ENCODE peak calls at places on chromosome 15, in eight cellular contexts. W is esophagus muscularis mucosa, Z is uterus, U is body of pancreas, S is fibroblast of pulmonary artery, T is fibroblast of the aortic adventitia, B is dorsolateral prefrontal cortex, K is Peyer's patch. D is an unnamed sample.
A peak's percentile ranks its signal among the peaks of the same experiment; 100 is the strongest.

GRCh38 chr15:41939986-41940385 is 32.4 kb downstream of the EHD4 start:
- DNase-seq in W (no peak), Z (no peak), U (no peak), S (no peak), T (no peak), B (no peak), K (no peak), D (no peak)

GRCh38 chr15:77527164-77527778 is 105.4 kb downstream of the LINGO1 start:
- DNase-seq in W (no peak), Z (no peak), U (no peak), S (peak; percentile 55), T (peak; percentile 37), B (no peak), K (no peak), D (peak; percentile 50)

GRCh38 chr15:67512933-67513714 is 7.8 kb upstream of the C15orf61 start:
- DNase-seq in W (no peak), Z (no peak), U (no peak), S (no peak), T (no peak), B (no peak), K (no peak), D (no peak)

GRCh38 chr15:55695432-55695831 is 47.5 kb downstream of the PRTG start:
- DNase-seq in W (no peak), Z (no peak), U (no peak), S (no peak), T (no peak), B (no peak), K (no peak), D (no peak)

GRCh38 chr15:68434021-68434420 is 2.1 kb upstream of the ITGA11 start:
- DNase-seq in W (peak; percentile 47), Z (no peak), U (no peak), S (no peak), T (no peak), B (no peak), K (no peak), D (no peak)

GRCh38 chr15:72532991-72533601 is 59.0 kb downstream of the ARIH1 start:
- DNase-seq in W (no peak), Z (no peak), U (no peak), S (no peak), T (no peak), B (no peak), K (no peak), D (no peak)

GRCh38 chr15:92074646-92075045 is 221.1 kb downstream of the SLCO3A1 start:
- DNase-seq in W (no peak), Z (peak; percentile 36), U (peak; percentile 49), S (peak; percentile 65), T (peak; percentile 91), B (no peak), K (peak; percentile 17), D (peak; percentile 45)

GRCh38 chr15:50355612-50355905 is 561 bp upstream of the GABPB1 start:
- DNase-seq in W (no peak), Z (no peak), U (no peak), S (no peak), T (no peak), B (no peak), K (no peak), D (no peak)

GRCh38 chr15:57118013-57118799 is 199.8 kb downstream of the TCF12 start:
- DNase-seq in W (no peak), Z (no peak), U (no peak), S (peak; percentile 48), T (peak; percentile 25), B (no peak), K (no peak), D (peak; percentile 11)

GRCh38 chr15:92681141-92681622 is 25.6 kb upstream of the FAM174B start:
- DNase-seq in W (peak; percentile 90), Z (peak; percentile 73), U (no peak), S (peak; percentile 92), T (peak; percentile 74), B (no peak), K (no peak), D (peak; percentile 98)

DNA sequence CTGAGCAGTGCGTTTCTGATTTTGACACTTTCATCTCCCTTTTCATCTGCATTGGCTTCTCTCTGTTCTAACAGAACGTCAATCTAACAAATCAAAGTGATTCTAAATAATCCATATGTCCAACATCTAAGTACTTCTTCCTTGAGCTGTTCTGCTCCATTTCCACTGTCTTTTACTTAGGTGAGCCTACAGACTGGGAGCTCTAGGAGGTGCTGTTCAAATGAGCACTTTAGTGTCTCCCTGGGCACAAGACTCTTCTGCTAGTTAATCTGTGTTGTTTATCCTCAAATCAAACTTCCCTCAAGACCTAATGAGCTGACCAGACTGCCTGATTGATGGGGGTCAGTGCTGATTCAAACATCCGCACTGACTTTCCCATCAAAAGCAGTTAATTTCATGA is 408.1 kb downstream of the WDR72 start:
- DNase-seq in W (no peak), Z (no peak), U (no peak), S (no peak), T (no peak), B (no peak), K (no peak), D (no peak)
- TF ChIP-seq CTCF in W (no peak), Z (no peak), U (no peak), S (no peak), T (no peak), B (no peak), K (no peak), D (no peak)

GRCh38 chr15:96344706-96345559 is 14.4 kb downstream of the NR2F2 start:
- DNase-seq in W (no peak), Z (no peak), U (no peak), S (peak; percentile 32), T (no peak), B (no peak), K (no peak), D (no peak)
- H3K4me3 ChIP-seq in W (peak overlapping the region; percentile 78), Z (peak overlapping the region; percentile 84), U (no peak overlapping the region), S (peak overlapping the region; percentile 68), T (peak overlapping the region; percentile 67), B (no peak overlapping the region), K (no peak overlapping the region), D (peak overlapping the region; percentile 67)

DNA sequence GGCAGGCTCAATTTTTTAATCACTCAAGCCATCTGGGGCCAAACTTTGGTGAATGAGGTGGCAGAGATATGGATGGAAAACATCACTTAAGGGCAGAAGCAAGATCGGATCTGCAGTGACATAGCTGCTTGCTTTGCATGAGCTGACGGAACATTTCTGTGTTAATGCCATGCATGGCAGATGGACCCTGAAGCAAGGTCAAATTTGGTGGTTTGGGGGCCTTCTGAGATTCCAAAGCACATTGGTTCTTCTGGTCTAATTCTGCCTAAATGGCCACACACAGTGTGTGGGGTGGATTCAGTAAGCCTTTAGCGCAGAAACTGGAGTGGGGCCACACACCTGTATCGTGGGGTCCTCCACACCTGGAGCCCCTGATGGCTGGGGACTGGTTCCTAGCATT is 38.3 kb upstream of the BCL2L10 start:
- DNase-seq in W (no peak), Z (no peak), U (no peak), S (no peak), T (no peak), B (no peak), K (no peak), D (no peak)
- TF ChIP-seq CTCF in W (no peak), Z (no peak), U (no peak), S (no peak), T (no peak), B (no peak), K (no peak), D (no peak)

GRCh38 chr15:95210436-95210981 is 979.1 kb downstream of the MCTP2 start:
- DNase-seq in W (no peak), Z (no peak), U (no peak), S (no peak), T (no peak), B (no peak), K (no peak), D (no peak)

DNA sequence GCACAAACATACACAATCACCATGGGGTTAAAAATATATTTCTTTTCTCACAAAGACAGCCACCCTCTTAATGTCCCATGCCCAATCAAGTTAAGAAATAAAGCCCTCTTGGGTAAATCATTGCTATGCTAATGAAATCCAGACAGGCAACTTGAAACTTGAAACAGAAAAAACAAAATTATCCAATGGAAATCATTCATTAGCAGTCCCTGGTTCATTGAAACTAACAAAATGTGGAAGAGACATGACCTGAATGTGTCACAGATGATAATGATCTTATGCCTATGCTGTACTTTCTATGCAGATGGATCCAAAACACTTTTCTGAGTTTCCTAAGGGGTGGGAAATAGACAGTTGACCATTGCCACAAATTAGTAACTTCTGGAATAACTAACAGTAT is 983.7 kb downstream of the MCTP2 start:
- DNase-seq in W (no peak), Z (no peak), U (no peak), S (no peak), T (no peak), B (no peak), K (no peak), D (no peak)
- H3K4me3 ChIP-seq in W (no peak overlapping the region), Z (no peak overlapping the region), U (no peak overlapping the region), S (no peak overlapping the region), T (no peak overlapping the region), B (no peak overlapping the region), K (no peak overlapping the region), D (no peak overlapping the region)

GRCh38 chr15:89139613-89140499 is 51.6 kb downstream of the ABHD2 start:
- DNase-seq in W (no peak), Z (no peak), U (peak; percentile 43), S (peak; percentile 35), T (peak; percentile 65), B (peak; percentile 41), K (no peak), D (peak; percentile 45)
- TF ChIP-seq CTCF in W (no peak), Z (no peak), U (no peak), S (peak; percentile 37), T (peak; percentile 45), B (peak; percentile 61), K (no peak), D (peak; percentile 46)

DNA sequence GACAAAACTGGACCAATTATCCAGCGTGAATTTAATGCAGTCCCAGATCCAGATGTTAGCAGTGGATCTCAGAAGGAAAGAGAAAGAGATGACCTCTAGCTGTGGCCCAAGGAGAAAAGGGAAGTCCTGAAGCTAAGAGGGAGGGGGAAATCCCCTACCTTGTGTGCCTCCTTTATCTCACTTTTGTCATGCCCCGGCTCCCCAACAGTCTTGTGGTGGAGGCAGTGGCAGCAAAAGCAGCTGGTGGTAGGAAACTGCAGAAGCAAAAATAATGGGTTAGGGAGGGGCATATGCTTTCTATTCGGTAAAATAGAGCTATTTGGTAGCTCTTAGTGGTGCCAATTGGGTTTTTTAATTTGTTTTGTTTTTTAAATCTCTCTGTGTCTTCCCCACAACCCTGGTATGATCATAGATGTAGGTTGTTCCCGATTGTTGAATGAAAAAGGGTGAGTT is 56.5 kb downstream of the MCTP2 start:
- DNase-seq in W (no peak), Z (no peak), U (no peak), S (no peak), T (no peak), B (no peak), K (peak; percentile 81), D (no peak)
- H3K4me3 ChIP-seq in W (no peak overlapping the region), Z (no peak overlapping the region), U (no peak overlapping the region), S (no peak overlapping the region), T (no peak overlapping the region), B (no peak overlapping the region), K (no peak overlapping the region), D (no peak overlapping the region)

DNA sequence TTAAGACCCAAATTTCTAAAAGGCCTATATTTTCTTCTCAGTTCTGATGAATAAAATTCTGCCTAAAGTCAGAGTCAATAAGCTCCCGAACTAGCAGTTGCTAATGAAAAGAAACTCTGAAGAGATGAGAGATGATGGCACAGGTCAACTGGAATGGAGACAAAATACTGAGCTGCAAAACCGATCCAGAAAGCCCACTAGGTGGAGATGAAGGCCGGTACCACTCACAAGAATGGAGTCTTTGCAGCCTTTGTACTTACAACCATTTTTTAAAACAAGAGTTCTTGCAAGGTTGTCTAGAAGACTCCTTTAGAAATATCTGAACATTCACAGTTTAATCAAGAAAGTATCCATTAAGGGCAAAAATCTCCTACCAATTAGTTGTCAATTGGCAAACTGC is 119.9 kb upstream of the TJP1 start:
- DNase-seq in W (no peak), Z (no peak), U (no peak), S (no peak), T (peak; percentile 29), B (no peak), K (no peak), D (no peak)
- TF ChIP-seq CTCF in W (no peak), Z (peak; percentile 34), U (no peak), S (peak; percentile 17), T (peak; percentile 36), B (peak; percentile 72), K (no peak), D (peak; percentile 32)

D was measured in AG10803.